ENCODE peak calls at places on chromosomes 4 and X, in four cellular contexts. A, O, J and R are unnamed samples.
A peak's percentile ranks its signal among the peaks of the same experiment; 100 is the strongest.

GRCh38 chrX:131477498-131477897 is 66.4 kb upstream of the OR13H1 start:
- DNase-seq in A (no peak), O (no peak), J (no peak), R (no peak)

GRCh38 chr4:90689739-90690138 is 562.5 kb downstream of the CCSER1 start:
- DNase-seq in O (no peak), A (no peak), J (no peak), R (no peak)

GRCh38 chr4:67080158-67080557 is 465.1 kb downstream of the CENPC start:
- DNase-seq in J (no peak), O (no peak), A (no peak), R (no peak)

GRCh38 chrX:39900788-39901170 is 197.0 kb downstream of the BCOR start:
- DNase-seq in J (no peak), A (no peak), O (peak; percentile 35), R (no peak)

GRCh38 chr4:143184503-143185252 is at the start of gene USP38:
- DNase-seq in J (peak; percentile 91), A (peak; percentile 68), O (peak; percentile 91), R (peak; percentile 90)

GRCh38 chrX:109774706-109775105 is 41.6 kb upstream of the ACSL4 start:
- DNase-seq in J (no peak), A (no peak), O (peak; percentile 73), R (no peak)

GRCh38 chr4:168737441-168738176 is 240.8 kb downstream of the PALLD start:
- DNase-seq in J (no peak), A (no peak), O (peak; percentile 96), R (no peak)

GRCh38 chrX:46547857-46548256 is 2.6 kb upstream of the ZNF674 start:
- DNase-seq in A (no peak), O (peak; percentile 81), J (no peak), R (no peak)

GRCh38 chrX:16445166-16445752 is 204.7 kb upstream of the S100G start:
- DNase-seq in A (no peak), O (no peak), J (peak; percentile 13), R (no peak)

GRCh38 chr4:113617195-113617594 is 144.3 kb downstream of the CAMK2D start:
- DNase-seq in J (no peak), O (no peak), A (no peak), R (no peak)

GRCh38 chr4:15920723-15921591 is 17.6 kb downstream of the FGFBP1 start:
- DNase-seq in A (peak; percentile 90), O (peak; percentile 96), J (peak; percentile 80), R (no peak)

GRCh38 chr4:7939377-7940108 is at the start of gene AFAP1:
- DNase-seq in J (peak; percentile 69), A (peak; percentile 64), O (peak; percentile 82), R (peak; percentile 90)

GRCh38 chrX:74923942-74924448 is 1.3 kb downstream of the NEXMIF start:
- DNase-seq in J (no peak), A (no peak), O (peak; percentile 4), R (no peak)

GRCh38 chr4:145881991-145882390 is 56.6 kb downstream of the ZNF827 start:
- DNase-seq in A (no peak), O (no peak), J (peak; percentile 62), R (no peak)

GRCh38 chr4:89837385-89837995 is 529 bp upstream of the SNCA start:
- DNase-seq in A (no peak), O (no peak), J (no peak), R (peak; percentile 29)

GRCh38 chr4:145177511-145177905 is 2.9 kb downstream of the OTUD4 start:
- DNase-seq in O (peak; percentile 47), J (no peak), A (no peak), R (no peak)

GRCh38 chrX:69163936-69164741 is 1.1 kb downstream of the PJA1 start:
- DNase-seq in A (no peak), J (no peak), O (no peak), R (no peak)

GRCh38 chrX:32268207-32268606 is 943.1 kb downstream of the DMD start:
- DNase-seq in J (no peak), O (no peak), A (no peak), R (no peak)

GRCh38 chr4:77201857-77202256 is 44.9 kb downstream of the CCNG2 start:
- DNase-seq in O (no peak), A (no peak), J (no peak), R (no peak)

GRCh38 chr4:45438047-45438446 is 685.8 kb downstream of the GABRG1 start:
- DNase-seq in J (no peak), O (no peak), A (no peak), R (no peak)

GRCh38 chr4:31088600-31089230 is 368.5 kb downstream of the PCDH7 start:
- DNase-seq in O (no peak), A (no peak), J (no peak), R (no peak)

GRCh38 chrX:16465081-16465876 is 184.7 kb upstream of the S100G start:
- DNase-seq in A (no peak), J (no peak), O (peak; percentile 41), R (no peak)

GRCh38 chrX:36462142-36462541 is 542.6 kb downstream of the CFAP47 start:
- DNase-seq in J (no peak), O (no peak), A (no peak), R (no peak)

GRCh38 chrX:44068043-44068442 is 94.9 kb upstream of the NDP start:
- DNase-seq in O (no peak), A (no peak), J (no peak), R (no peak)

GRCh38 chr4:100738388-100739165 is 220.8 kb upstream of the EMCN start:
- DNase-seq in O (peak; percentile 68), A (no peak), J (peak; percentile 21), R (no peak)

DNA sequence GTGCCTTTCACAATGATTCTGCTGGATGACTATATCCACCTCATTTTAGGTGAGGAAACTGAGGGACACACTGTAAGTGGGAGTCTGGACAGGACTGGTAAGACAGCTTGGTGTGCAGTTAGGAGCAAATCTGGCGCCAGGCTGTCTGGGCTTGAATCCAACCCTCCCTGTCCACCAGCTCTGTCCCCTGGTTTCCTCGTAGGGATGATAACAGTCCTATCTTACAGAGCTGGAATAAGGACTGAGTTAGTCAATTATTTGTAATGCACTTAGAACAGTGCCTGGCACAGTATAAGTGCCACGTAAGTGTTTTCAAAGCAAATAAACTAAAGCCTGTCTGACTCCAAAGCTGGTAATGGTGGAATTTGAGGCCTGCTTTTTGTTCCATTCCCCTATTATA is 101.9 kb downstream of the UCHL1 start:
- DNase-seq in A (no peak), J (no peak), O (no peak), R (no peak)
- TF ChIP-seq CTCF in A (no peak), J (no peak), O (no peak), R (no peak)

DNA sequence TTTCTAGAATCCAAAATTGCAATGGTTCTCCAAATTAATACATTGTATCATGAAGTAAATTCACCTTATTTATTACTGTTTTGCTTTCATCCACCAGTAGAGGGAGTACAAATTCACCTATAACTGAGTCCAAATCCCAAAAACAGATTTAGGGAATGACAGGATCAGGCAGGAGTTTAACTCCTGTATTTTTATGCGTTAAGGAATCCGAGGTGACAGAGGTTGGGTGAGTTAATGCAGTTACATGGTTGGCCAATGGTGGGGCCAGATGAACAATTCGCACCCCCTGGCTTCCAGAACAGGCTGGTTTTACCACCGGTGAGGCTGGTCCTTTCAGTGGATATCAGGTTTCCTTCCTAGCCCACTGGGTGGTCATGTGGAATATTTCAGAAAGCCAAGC is 82.4 kb downstream of the MTNR1A start:
- DNase-seq in A (no peak), J (no peak), O (peak; percentile 57), R (no peak)
- TF ChIP-seq CTCF in A (no peak), J (no peak), O (peak; percentile 75), R (peak; percentile 72)

DNA sequence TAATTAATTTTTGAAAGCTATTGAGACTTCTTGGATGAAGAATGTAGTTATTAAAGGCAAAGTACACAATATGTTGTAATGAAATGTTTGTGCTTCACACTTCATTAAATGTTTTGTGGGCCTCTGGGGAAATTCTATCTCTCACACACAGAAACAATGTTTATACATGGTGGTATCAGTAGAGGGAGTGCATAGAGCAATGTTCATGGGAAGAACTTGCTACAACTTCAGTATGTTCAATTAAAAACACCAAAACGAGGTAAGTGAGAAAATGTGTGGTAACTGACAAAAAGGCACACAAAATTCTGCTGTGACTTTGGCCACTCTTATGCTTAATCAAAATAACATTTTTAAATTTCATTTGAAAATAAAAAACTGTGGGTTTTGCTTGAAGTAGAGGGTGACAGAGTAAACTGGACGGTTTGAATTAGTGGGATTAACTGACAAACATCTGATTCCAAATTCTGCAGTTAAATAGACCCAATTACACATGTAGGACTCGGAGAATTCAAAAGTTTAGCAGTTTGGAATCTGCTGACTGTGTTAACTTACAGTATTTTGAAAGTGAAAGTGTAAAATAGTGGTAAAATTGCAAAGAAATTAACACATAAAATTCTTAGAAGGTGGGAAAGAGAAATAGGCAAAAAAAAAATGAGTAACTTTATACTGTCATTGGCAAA is 111.4 kb upstream of the TTC29 start:
- DNase-seq in A (no peak), O (peak; percentile 43), J (no peak), R (no peak)
- TF ChIP-seq CTCF in A (no peak), O (peak; percentile 52), J (no peak), R (no peak)

GRCh38 chr4:111631157-111631999 is 513.9 kb upstream of the FAM241A start:
- DNase-seq in J (peak; percentile 48), A (no peak), O (peak; percentile 47), R (no peak)
- TF ChIP-seq CTCF in J (no peak), A (no peak), O (peak; percentile 60), R (peak; percentile 62)

DNA sequence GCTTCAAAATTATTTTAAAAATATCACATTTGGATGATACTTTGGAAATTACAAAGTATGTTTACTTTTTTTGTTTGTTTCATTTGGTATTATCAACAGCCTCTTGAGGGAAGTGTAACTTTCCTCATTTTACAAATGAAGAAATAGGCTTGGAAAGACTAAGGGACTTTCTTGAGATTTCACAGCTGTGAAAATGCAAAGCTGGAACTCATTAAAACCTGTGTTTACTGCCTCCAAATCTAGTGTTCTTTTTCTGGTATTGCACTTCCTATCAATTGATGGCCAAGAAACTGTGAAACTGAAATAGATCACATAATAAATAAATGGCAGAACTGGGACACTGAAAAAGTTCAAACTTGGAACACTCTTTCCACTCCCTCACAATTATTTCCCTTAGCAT is 34.2 kb downstream of the RTL3 start:
- DNase-seq in J (no peak), O (peak; percentile 28), A (no peak), R (no peak)
- TF ChIP-seq CTCF in J (no peak), O (no peak), A (no peak), R (no peak)

GRCh38 chr4:28772796-28773195 is 1912.2 kb downstream of the STIM2 start:
- DNase-seq in A (no peak), O (no peak), J (no peak), R (no peak)
- TF ChIP-seq CTCF in A (no peak), O (no peak), J (no peak), R (no peak)

DNA sequence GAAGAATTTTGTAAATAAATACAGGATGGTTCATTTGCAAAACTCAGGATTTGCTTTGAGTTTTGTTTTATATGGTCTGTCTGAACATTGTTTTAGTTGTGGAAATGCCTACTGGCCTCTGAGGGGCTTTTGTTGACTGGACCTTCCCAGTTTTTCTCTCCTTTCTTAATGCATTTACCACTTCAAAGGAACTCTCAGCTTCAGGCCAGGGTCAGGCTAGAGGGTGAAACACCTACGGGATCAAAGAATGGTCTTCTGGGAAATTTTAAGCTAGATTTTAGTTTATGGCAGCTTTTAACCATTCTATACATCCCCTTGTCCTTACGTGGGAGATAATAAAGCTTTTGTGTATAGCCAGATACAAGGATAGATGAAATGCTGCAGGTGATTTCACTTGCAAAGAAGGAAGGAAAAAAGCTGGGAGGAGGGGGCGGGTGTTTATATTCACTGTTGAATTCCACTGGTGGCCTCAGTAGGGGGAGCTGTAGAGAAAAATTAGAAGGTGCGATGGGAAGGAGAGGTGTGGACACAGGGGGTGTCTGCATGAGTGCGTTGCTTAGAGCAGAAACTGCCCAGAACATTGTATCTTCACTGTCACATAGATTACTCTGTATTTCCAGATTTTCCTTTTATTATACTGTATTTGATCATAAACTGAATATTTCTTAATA is 151.8 kb downstream of the TSPAN5 start:
- DNase-seq in O (no peak), A (no peak), J (no peak), R (no peak)
- TF ChIP-seq CTCF in O (no peak), A (no peak), J (no peak), R (peak; percentile 31)

GRCh38 chrX:104113237-104113965 is 1.1 kb downstream of the ZCCHC18 start:
- DNase-seq in O (peak; percentile 37), J (peak; percentile 15), A (no peak), R (peak; percentile 24)
- TF ChIP-seq CTCF in O (peak; percentile 53), J (no peak), A (no peak), R (peak; percentile 56)